ENCODE peak calls at places on chromosomes 1 and 21, in nine cellular contexts. V is tibial artery; N is activated CD8-positive, alpha-beta T cell treated with anti-CD3 and anti-CD28 coated beads for 36 hours; R is GM12865; T is stomach; M is neural progenitor cell; P is neural crest cell; S is cardiac muscle cell; F is NB4. W is an unnamed sample.

GRCh38 chr1:33365560-33365997 is 44.7 kb upstream of the A3GALT2 start:
- DNase-seq in F (no peak), N (no peak), R (no peak), T (no peak), M (peak; percentile 57), V (peak; percentile 81), S (peak; percentile 84), P (no peak), W (no peak)

GRCh38 chr1:24586970-24587820 is 31.3 kb downstream of the NCMAP start:
- DNase-seq in F (peak; percentile 68), S (peak; percentile 67), M (peak; percentile 79), V (no peak), N (peak; percentile 70), T (peak; percentile 42), R (peak; percentile 72), P (peak; percentile 27), W (peak; percentile 79)

GRCh38 chr1:169161512-169162194 is 55.2 kb downstream of the ATP1B1 start:
- DNase-seq in P (no peak), R (peak; percentile 44), M (no peak), T (no peak), F (no peak), N (no peak), V (no peak), S (peak; percentile 22), W (no peak)

GRCh38 chr1:214446772-214447556 is 104.4 kb downstream of the PTPN14 start:
- DNase-seq in S (peak; percentile 91), P (no peak), T (peak; percentile 62), V (no peak), N (no peak), M (peak; percentile 46), R (peak; percentile 34), F (no peak), W (no peak)

GRCh38 chr1:7255303-7256058 is 470.2 kb downstream of the CAMTA1 start:
- DNase-seq in T (no peak), F (no peak), V (no peak), N (no peak), P (no peak), R (no peak), S (peak; percentile 6), M (no peak), W (no peak)

GRCh38 chr1:209727785-209728184 is 23.1 kb downstream of the HSD11B1 start:
- DNase-seq in T (no peak), V (no peak), S (no peak), R (no peak), P (no peak), F (no peak), M (no peak), N (no peak), W (no peak)

GRCh38 chr1:24149854-24150227 is 6.9 kb upstream of the IL22RA1 start:
- DNase-seq in N (peak; percentile 70), T (peak; percentile 58), V (no peak), P (no peak), S (peak; percentile 50), R (no peak), M (no peak), F (peak; percentile 44), W (no peak)

GRCh38 chr1:200028586-200029034 is 1.1 kb downstream of the NR5A2 start:
- DNase-seq in T (no peak), P (no peak), R (no peak), S (no peak), V (no peak), N (no peak), M (peak; percentile 44), F (no peak), W (no peak)

GRCh38 chr1:109713636-109714035 is 1.6 kb downstream of the GSTM5 start:
- DNase-seq in P (no peak), S (no peak), N (no peak), R (no peak), F (no peak), M (no peak), V (no peak), T (no peak), W (no peak)

GRCh38 chr1:22347854-22348760 is 103.5 kb upstream of the ZBTB40 start:
- DNase-seq in N (no peak), P (no peak), F (no peak), M (no peak), S (no peak), V (no peak), T (no peak), R (no peak), W (no peak)

GRCh38 chr1:168271636-168272035 is 9.0 kb upstream of the TBX19 start:
- DNase-seq in R (no peak), F (no peak), T (no peak), S (no peak), P (no peak), V (no peak), N (no peak), M (no peak), W (no peak)

GRCh38 chr1:168422203-168422848 is 121.5 kb downstream of the XCL2 start:
- DNase-seq in F (no peak), S (peak; percentile 27), T (no peak), V (no peak), M (no peak), N (no peak), R (no peak), P (no peak), W (no peak)

GRCh38 chr1:228405200-228405978 is 1.2 kb downstream of the TRIM11 start:
- DNase-seq in F (no peak), S (no peak), M (peak; percentile 34), N (no peak), R (no peak), P (no peak), V (peak; percentile 59), T (no peak), W (no peak)

DNA sequence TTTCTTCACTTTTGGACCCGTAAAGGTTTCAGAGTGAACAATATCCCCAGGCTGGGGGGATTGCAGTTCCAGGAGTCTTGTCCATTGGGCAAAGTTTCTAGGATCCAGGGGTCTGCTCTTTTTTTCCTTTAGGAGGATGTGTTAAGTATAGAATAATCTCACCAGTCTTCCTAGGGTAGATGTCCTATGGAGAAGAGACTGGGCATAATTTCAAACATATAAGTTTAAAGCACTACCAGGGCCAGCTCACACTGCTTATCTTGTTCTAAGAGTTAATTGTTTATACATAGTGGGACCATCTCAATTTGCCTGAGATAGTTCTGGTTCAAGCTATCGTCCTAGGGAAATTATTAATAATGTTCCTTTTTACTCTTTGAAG is 1.2 kb downstream of the CHI3L2 start:
- DNase-seq in R (no peak), P (no peak), V (no peak), N (no peak), T (no peak), S (no peak), F (no peak), M (no peak), W (no peak)
- TF ChIP-seq CTCF in R (no peak), P (no peak), V (no peak), N (no peak), T (no peak), S (no peak), F (no peak), M (no peak), W (no peak)

GRCh38 chr1:29052951-29053350 is 70.8 kb downstream of the TMEM200B start:
- DNase-seq in S (no peak), F (no peak), T (no peak), R (no peak), V (no peak), M (no peak), P (no peak), N (no peak), W (no peak)
- TF ChIP-seq CTCF in S (no peak), F (no peak), T (no peak), R (no peak), V (no peak), M (no peak), P (no peak), N (no peak), W (no peak)

GRCh38 chr21:43623588-43623987 is 35.7 kb downstream of the HSF2BP start:
- DNase-seq in P (no peak), F (no peak), S (no peak), N (no peak), V (no peak), R (no peak), M (no peak), T (no peak), W (no peak)

GRCh38 chr21:43619344-43619743 is 39.9 kb downstream of the HSF2BP start:
- DNase-seq in S (no peak), M (no peak), N (no peak), V (no peak), R (no peak), T (no peak), F (no peak), P (no peak), W (no peak)

GRCh38 chr21:43622796-43623195 is 36.5 kb downstream of the HSF2BP start:
- DNase-seq in P (no peak), F (no peak), T (no peak), V (no peak), R (no peak), N (no peak), S (no peak), M (no peak), W (no peak)

GRCh38 chr21:43618940-43619339 is 40.3 kb downstream of the HSF2BP start:
- DNase-seq in N (no peak), M (no peak), T (peak; percentile 59), F (no peak), V (no peak), S (no peak), R (no peak), P (no peak), W (no peak)

DNA sequence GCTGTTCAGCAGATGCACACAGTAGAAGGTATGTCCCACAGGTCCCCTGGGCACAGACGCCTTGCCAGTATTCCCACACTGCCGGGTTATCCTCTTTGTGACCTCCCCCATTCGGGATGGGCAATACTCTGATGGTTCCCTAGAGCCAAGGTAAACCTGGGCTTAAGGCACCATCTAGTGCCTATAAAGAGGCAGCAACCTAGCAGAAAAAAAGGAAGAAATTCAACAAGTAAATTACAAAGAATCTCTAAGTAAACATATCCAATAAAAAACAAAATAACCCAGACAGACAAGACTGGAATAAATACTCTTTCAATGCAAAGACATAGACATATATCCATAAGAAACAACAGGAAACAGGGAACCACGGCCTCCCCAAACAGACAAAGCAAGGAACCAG is 39.4 kb downstream of the HSF2BP start:
- DNase-seq in F (no peak), N (no peak), V (no peak), M (peak; percentile 13), T (no peak), R (no peak), P (no peak), S (no peak), W (no peak)
- TF ChIP-seq CTCF in F (no peak), N (no peak), V (no peak), M (peak; percentile 40), T (no peak), R (no peak), P (peak; percentile 37), S (peak; percentile 8), W (no peak)

DNA sequence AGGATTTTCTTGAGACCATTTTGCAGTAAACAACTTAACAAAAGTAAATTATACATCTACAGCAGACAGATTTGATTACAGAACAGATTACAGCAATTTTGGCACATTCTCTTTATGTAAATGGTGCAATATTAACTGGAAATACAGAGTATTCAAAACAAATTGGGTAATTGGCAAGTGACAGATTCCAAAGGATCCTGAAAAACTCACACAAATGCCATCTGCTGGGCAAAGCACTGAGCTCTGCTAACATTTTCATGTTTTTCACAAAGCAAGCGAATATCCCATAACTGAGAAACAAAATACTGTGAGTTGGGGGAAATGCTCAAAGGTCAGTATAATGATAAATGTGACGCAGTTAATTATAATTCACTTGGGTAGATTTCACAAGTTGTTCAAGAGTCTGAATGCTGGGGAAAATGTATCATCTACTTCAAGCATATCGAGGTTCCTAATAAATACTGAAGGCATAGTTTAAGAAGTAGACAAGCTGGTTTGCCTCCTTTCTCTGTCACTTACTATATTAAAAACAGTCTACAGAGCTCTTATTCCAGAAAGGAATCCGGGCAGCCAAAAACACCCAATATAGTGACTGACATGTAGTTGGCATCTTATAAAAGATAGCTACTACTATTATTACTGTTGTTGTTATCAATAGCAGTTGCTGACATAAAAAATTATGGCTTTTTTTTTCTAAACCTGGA is 75.8 kb upstream of the SDC3 start:
- DNase-seq in R (no peak), M (no peak), T (no peak), F (no peak), P (no peak), S (no peak), V (no peak), N (no peak), W (no peak)
- TF ChIP-seq CTCF in R (no peak), M (no peak), T (no peak), F (no peak), P (no peak), S (no peak), V (peak; percentile 8), N (no peak), W (no peak)

W was measured in GM10248.